ENCODE peak calls at places on chromosomes 13 and 19, in nine cellular contexts. One of them, this sample, is unnamed. For H3K27me3 and H3K4me1, the result is how much of the 10 kb centered on the place peaks cover.

GRCh38 chr13:67094952-67095351 is 135.2 kb downstream of the PCDH9 start:
- DNase-seq in transverse colon: no peak
- DNase-seq in neuronal stem cell: no peak
- DNase-seq in uterus: no peak
- DNase-seq in left lung: no peak
- DNase-seq in CD8-positive, alpha-beta memory T cell: no peak
- DNase-seq in PC-3: no peak
- DNase-seq in psoas muscle: no peak
- DNase-seq in upper lobe of right lung: no peak
- DNase-seq in this sample: no peak

GRCh38 chr13:30409911-30410704 is 12.2 kb upstream of the UBE2L5 start:
- DNase-seq in psoas muscle: peak
- DNase-seq in transverse colon: no peak
- DNase-seq in left lung: no peak
- DNase-seq in upper lobe of right lung: no peak
- DNase-seq in uterus: peak
- DNase-seq in neuronal stem cell: no peak
- DNase-seq in CD8-positive, alpha-beta memory T cell: no peak
- DNase-seq in PC-3: peak
- DNase-seq in this sample: no peak

GRCh38 chr13:41059466-41059865 is 1.8 kb upstream of the WBP4 start:
- DNase-seq in CD8-positive, alpha-beta memory T cell: no peak
- DNase-seq in uterus: no peak
- DNase-seq in left lung: no peak
- DNase-seq in upper lobe of right lung: no peak
- DNase-seq in neuronal stem cell: no peak
- DNase-seq in transverse colon: no peak
- DNase-seq in psoas muscle: no peak
- DNase-seq in PC-3: peak
- DNase-seq in this sample: no peak

GRCh38 chr13:24215732-24216131 is 55.2 kb downstream of the SPATA13 start:
- DNase-seq in PC-3: peak
- DNase-seq in neuronal stem cell: no peak
- DNase-seq in uterus: peak
- DNase-seq in transverse colon: no peak
- DNase-seq in left lung: no peak
- DNase-seq in CD8-positive, alpha-beta memory T cell: no peak
- DNase-seq in upper lobe of right lung: no peak
- DNase-seq in psoas muscle: no peak
- DNase-seq in this sample: no peak

GRCh38 chr13:113631341-113632095 is 26.5 kb downstream of the ATP4B start:
- DNase-seq in psoas muscle: no peak
- DNase-seq in upper lobe of right lung: peak
- DNase-seq in CD8-positive, alpha-beta memory T cell: no peak
- DNase-seq in PC-3: no peak
- DNase-seq in left lung: peak
- DNase-seq in transverse colon: no peak
- DNase-seq in uterus: no peak
- DNase-seq in neuronal stem cell: no peak
- DNase-seq in this sample: no peak

GRCh38 chr13:50626031-50626643 is 217.4 kb downstream of the DLEU7 start:
- DNase-seq in psoas muscle: no peak
- DNase-seq in transverse colon: no peak
- DNase-seq in uterus: no peak
- DNase-seq in CD8-positive, alpha-beta memory T cell: no peak
- DNase-seq in PC-3: no peak
- DNase-seq in left lung: no peak
- DNase-seq in neuronal stem cell: no peak
- DNase-seq in upper lobe of right lung: no peak
- DNase-seq in this sample: no peak

GRCh38 chr19:1315470-1316166 is 29.9 kb downstream of the EFNA2 start:
- DNase-seq in transverse colon: peak
- DNase-seq in psoas muscle: peak
- DNase-seq in neuronal stem cell: no peak
- DNase-seq in left lung: peak
- DNase-seq in PC-3: peak
- DNase-seq in CD8-positive, alpha-beta memory T cell: peak
- DNase-seq in upper lobe of right lung: peak
- DNase-seq in uterus: no peak
- DNase-seq in this sample: no peak

GRCh38 chr19:13347351-13347750 is 158.9 kb downstream of the CACNA1A start:
- DNase-seq in uterus: no peak
- DNase-seq in upper lobe of right lung: no peak
- DNase-seq in neuronal stem cell: no peak
- DNase-seq in transverse colon: no peak
- DNase-seq in CD8-positive, alpha-beta memory T cell: no peak
- DNase-seq in PC-3: no peak
- DNase-seq in left lung: no peak
- DNase-seq in psoas muscle: no peak
- DNase-seq in this sample: no peak

GRCh38 chr19:33486936-33487793 is 34.4 kb downstream of the PEPD start:
- DNase-seq in left lung: peak
- DNase-seq in PC-3: no peak
- DNase-seq in neuronal stem cell: no peak
- DNase-seq in psoas muscle: no peak
- DNase-seq in upper lobe of right lung: peak
- DNase-seq in uterus: no peak
- DNase-seq in transverse colon: no peak
- DNase-seq in CD8-positive, alpha-beta memory T cell: no peak
- DNase-seq in this sample: no peak

GRCh38 chr13:87798536-87798935 is 127.4 kb downstream of the SLITRK5 start:
- DNase-seq in neuronal stem cell: no peak
- DNase-seq in CD8-positive, alpha-beta memory T cell: no peak
- DNase-seq in upper lobe of right lung: no peak
- DNase-seq in left lung: no peak
- DNase-seq in transverse colon: no peak
- DNase-seq in uterus: no peak
- DNase-seq in psoas muscle: no peak
- DNase-seq in PC-3: no peak
- DNase-seq in this sample: no peak

GRCh38 chr13:99315186-99315585 is 8.0 kb upstream of the GPR183 start:
- DNase-seq in transverse colon: no peak
- DNase-seq in CD8-positive, alpha-beta memory T cell: no peak
- DNase-seq in uterus: no peak
- DNase-seq in upper lobe of right lung: no peak
- DNase-seq in PC-3: no peak
- DNase-seq in psoas muscle: no peak
- DNase-seq in left lung: no peak
- DNase-seq in neuronal stem cell: no peak
- DNase-seq in this sample: no peak

GRCh38 chr13:45718063-45718462 is 15.9 kb downstream of the CBY2 start:
- DNase-seq in PC-3: peak
- DNase-seq in upper lobe of right lung: no peak
- DNase-seq in uterus: no peak
- DNase-seq in neuronal stem cell: no peak
- DNase-seq in transverse colon: no peak
- DNase-seq in left lung: no peak
- DNase-seq in CD8-positive, alpha-beta memory T cell: no peak
- DNase-seq in psoas muscle: no peak
- DNase-seq in this sample: no peak

GRCh38 chr19:44808463-44809371 is at the start of gene BCAM:
- DNase-seq in neuronal stem cell: peak
- DNase-seq in CD8-positive, alpha-beta memory T cell: no peak
- DNase-seq in transverse colon: peak
- DNase-seq in left lung: peak
- DNase-seq in upper lobe of right lung: peak
- DNase-seq in uterus: peak
- DNase-seq in psoas muscle: peak
- DNase-seq in PC-3: peak
- DNase-seq in this sample: no peak

GRCh38 chr19:20351244-20351643 is 184.2 kb downstream of the ZNF486 start:
- DNase-seq in CD8-positive, alpha-beta memory T cell: no peak
- DNase-seq in uterus: no peak
- DNase-seq in neuronal stem cell: no peak
- DNase-seq in PC-3: no peak
- DNase-seq in psoas muscle: no peak
- DNase-seq in upper lobe of right lung: no peak
- DNase-seq in transverse colon: no peak
- DNase-seq in left lung: no peak
- DNase-seq in this sample: no peak

GRCh38 chr19:55005684-55006488 is 32.2 kb downstream of the GP6 start:
- DNase-seq in left lung: peak
- DNase-seq in transverse colon: no peak
- DNase-seq in PC-3: peak
- DNase-seq in upper lobe of right lung: no peak
- DNase-seq in neuronal stem cell: no peak
- DNase-seq in CD8-positive, alpha-beta memory T cell: peak
- DNase-seq in psoas muscle: no peak
- DNase-seq in uterus: no peak
- DNase-seq in this sample: no peak

GRCh38 chr19:56253737-56254136 is 18.8 kb upstream of the EDDM13 start:
- DNase-seq in neuronal stem cell: no peak
- DNase-seq in transverse colon: no peak
- DNase-seq in CD8-positive, alpha-beta memory T cell: peak
- DNase-seq in uterus: no peak
- DNase-seq in PC-3: peak
- DNase-seq in upper lobe of right lung: no peak
- DNase-seq in left lung: no peak
- DNase-seq in psoas muscle: no peak
- DNase-seq in this sample: no peak

GRCh38 chr13:111549464-111549863 is 229.0 kb downstream of the TEX29 start:
- DNase-seq in neuronal stem cell: no peak
- DNase-seq in uterus: no peak
- DNase-seq in psoas muscle: no peak
- DNase-seq in upper lobe of right lung: no peak
- DNase-seq in transverse colon: no peak
- DNase-seq in left lung: no peak
- DNase-seq in CD8-positive, alpha-beta memory T cell: no peak
- DNase-seq in PC-3: no peak
- DNase-seq in this sample: no peak

GRCh38 chr19:17966497-17967257 is at the start of gene KCNN1:
- DNase-seq in transverse colon: no peak
- DNase-seq in neuronal stem cell: no peak
- DNase-seq in upper lobe of right lung: no peak
- DNase-seq in PC-3: no peak
- DNase-seq in left lung: no peak
- DNase-seq in CD8-positive, alpha-beta memory T cell: no peak
- DNase-seq in psoas muscle: no peak
- DNase-seq in uterus: no peak
- DNase-seq in this sample: no peak

GRCh38 chr19:31378404-31378803 is 29.2 kb upstream of the TSHZ3 start:
- DNase-seq in left lung: no peak
- DNase-seq in psoas muscle: peak
- DNase-seq in neuronal stem cell: no peak
- DNase-seq in uterus: peak
- DNase-seq in transverse colon: peak
- DNase-seq in upper lobe of right lung: no peak
- DNase-seq in PC-3: peak
- DNase-seq in CD8-positive, alpha-beta memory T cell: no peak
- DNase-seq in this sample: no peak

GRCh38 chr19:49637865-49638350 is 2.0 kb downstream of the RRAS start:
- DNase-seq in left lung: peak
- DNase-seq in CD8-positive, alpha-beta memory T cell: no peak
- DNase-seq in PC-3: peak
- DNase-seq in upper lobe of right lung: peak
- DNase-seq in uterus: peak
- DNase-seq in neuronal stem cell: no peak
- DNase-seq in psoas muscle: peak
- DNase-seq in transverse colon: peak
- DNase-seq in this sample: peak

GRCh38 chr19:3270908-3271307 is 46.4 kb downstream of the CELF5 start:
- DNase-seq in transverse colon: no peak
- DNase-seq in left lung: no peak
- DNase-seq in CD8-positive, alpha-beta memory T cell: peak
- DNase-seq in upper lobe of right lung: no peak
- DNase-seq in psoas muscle: no peak
- DNase-seq in PC-3: peak
- DNase-seq in neuronal stem cell: peak
- DNase-seq in uterus: no peak
- DNase-seq in this sample: no peak
- H3K27me3 ChIP-seq in transverse colon: half or more
- H3K27me3 ChIP-seq in left lung: under half
- H3K27me3 ChIP-seq in CD8-positive, alpha-beta memory T cell: under half
- H3K27me3 ChIP-seq in upper lobe of right lung: half or more
- H3K27me3 ChIP-seq in psoas muscle: under half
- H3K27me3 ChIP-seq in PC-3: under half
- H3K27me3 ChIP-seq in neuronal stem cell: under half
- H3K27me3 ChIP-seq in uterus: under half
- H3K27me3 ChIP-seq in this sample: under half

GRCh38 chr19:10408511-10409291 is 5.4 kb upstream of the CDC37 start:
- DNase-seq in PC-3: no peak
- DNase-seq in upper lobe of right lung: peak
- DNase-seq in neuronal stem cell: no peak
- DNase-seq in transverse colon: peak
- DNase-seq in CD8-positive, alpha-beta memory T cell: peak
- DNase-seq in psoas muscle: no peak
- DNase-seq in uterus: no peak
- DNase-seq in left lung: peak
- DNase-seq in this sample: no peak
- H3K4me1 ChIP-seq in PC-3: under half
- H3K4me1 ChIP-seq in upper lobe of right lung: under half
- H3K4me1 ChIP-seq in neuronal stem cell: under half
- H3K4me1 ChIP-seq in transverse colon: under half
- H3K4me1 ChIP-seq in CD8-positive, alpha-beta memory T cell: half or more
- H3K4me1 ChIP-seq in psoas muscle: under half
- H3K4me1 ChIP-seq in uterus: under half
- H3K4me1 ChIP-seq in left lung: under half
- H3K4me1 ChIP-seq in this sample: under half

DNA sequence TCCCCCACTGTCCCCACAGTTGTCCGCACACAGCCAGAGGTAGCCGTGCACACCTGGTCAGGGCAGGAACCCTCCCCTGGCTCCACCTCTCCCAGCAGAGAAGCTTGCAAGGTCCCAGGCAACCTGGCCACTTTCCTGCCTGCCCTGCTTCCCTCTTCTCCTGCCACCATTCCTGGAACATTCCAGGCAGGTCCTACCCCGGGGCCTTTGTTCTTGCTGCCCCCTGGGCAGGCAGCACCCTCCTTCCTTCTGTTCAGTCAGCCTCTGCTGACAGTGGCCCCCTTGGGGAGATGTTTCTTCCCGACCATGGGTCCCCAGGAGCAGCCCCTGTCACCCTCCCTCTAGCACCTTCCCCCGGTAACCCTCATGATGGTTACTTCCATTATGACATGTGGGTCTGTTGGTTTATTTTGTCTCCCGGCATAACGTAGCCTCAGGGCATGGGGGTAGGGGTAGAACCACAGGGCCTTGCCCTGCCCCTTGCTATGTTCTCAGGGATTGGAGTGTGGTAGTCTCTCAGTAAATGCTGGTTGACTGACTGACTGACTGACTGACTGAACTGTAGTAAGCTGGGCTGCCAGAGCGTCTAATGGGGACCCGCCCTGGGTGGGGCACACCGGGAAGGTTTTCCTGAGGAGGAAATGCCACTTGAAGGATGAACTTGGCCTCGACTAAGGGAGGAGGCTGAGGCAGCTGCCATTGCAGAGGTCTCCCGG is 10.8 kb downstream of the PAK4 start:
- DNase-seq in psoas muscle: no peak
- DNase-seq in left lung: no peak
- DNase-seq in PC-3: no peak
- DNase-seq in CD8-positive, alpha-beta memory T cell: no peak
- DNase-seq in transverse colon: peak
- DNase-seq in uterus: no peak
- DNase-seq in upper lobe of right lung: no peak
- DNase-seq in neuronal stem cell: no peak
- DNase-seq in this sample: no peak
- H3K27ac ChIP-seq in psoas muscle: no peak
- H3K27ac ChIP-seq in left lung: peak
- H3K27ac ChIP-seq in PC-3: no peak
- H3K27ac ChIP-seq in CD8-positive, alpha-beta memory T cell: no peak
- H3K27ac ChIP-seq in transverse colon: peak
- H3K27ac ChIP-seq in uterus: peak
- H3K27ac ChIP-seq in upper lobe of right lung: peak
- H3K27ac ChIP-seq in neuronal stem cell: no peak
- H3K27ac ChIP-seq in this sample: no peak

GRCh38 chr13:73908809-73909208 is 225.4 kb downstream of the KLF12 start:
- DNase-seq in psoas muscle: no peak
- DNase-seq in upper lobe of right lung: no peak
- DNase-seq in CD8-positive, alpha-beta memory T cell: no peak
- DNase-seq in transverse colon: no peak
- DNase-seq in PC-3: no peak
- DNase-seq in left lung: no peak
- DNase-seq in neuronal stem cell: no peak
- DNase-seq in uterus: no peak
- DNase-seq in this sample: no peak
- H3K27me3 ChIP-seq in psoas muscle: under half
- H3K27me3 ChIP-seq in upper lobe of right lung: under half
- H3K27me3 ChIP-seq in CD8-positive, alpha-beta memory T cell: under half
- H3K27me3 ChIP-seq in transverse colon: under half
- H3K27me3 ChIP-seq in PC-3: under half
- H3K27me3 ChIP-seq in left lung: under half
- H3K27me3 ChIP-seq in neuronal stem cell: under half
- H3K27me3 ChIP-seq in uterus: under half
- H3K27me3 ChIP-seq in this sample: under half